ENCODE peak calls at places on chromosomes 1 and 21, in five cellular contexts. O, Z, T, P and R are unnamed samples.

GRCh38 chr1:83909687-83910086 is 89.2 kb downstream of the TTLL7 start:
- DNase-seq in O (no peak), Z (no peak), T (peak), P (no peak), R (no peak)

GRCh38 chr1:173504268-173504667 is 27.1 kb downstream of the PRDX6 start:
- DNase-seq in O (no peak), Z (no peak), T (no peak), P (no peak), R (no peak)

GRCh38 chr1:32612189-32612881 is 38.0 kb downstream of the ZBTB8OS start:
- DNase-seq in O (peak), Z (peak), T (peak), P (peak), R (no peak)

GRCh38 chr1:239833709-239834108 is 258.0 kb upstream of the FMN2 start:
- DNase-seq in O (no peak), Z (no peak), T (no peak), P (no peak), R (no peak)

GRCh38 chr1:111593403-111594127 is 26.0 kb upstream of the RAP1A start:
- DNase-seq in O (no peak), Z (no peak), T (peak), P (no peak), R (no peak)

GRCh38 chr1:47317841-47318240 is 3.9 kb upstream of the STIL start:
- DNase-seq in O (no peak), Z (no peak), T (peak), P (no peak), R (no peak)

GRCh38 chr1:245871881-245872280 is 635.2 kb downstream of the SMYD3 start:
- DNase-seq in O (no peak), Z (no peak), T (peak), P (no peak), R (no peak)

GRCh38 chr1:234997201-234998173 is 131.2 kb downstream of the TOMM20 start:
- DNase-seq in O (peak), Z (peak), T (peak), P (no peak), R (no peak)

GRCh38 chr1:59223943-59224639 is 72.8 kb upstream of the FGGY start:
- DNase-seq in O (no peak), Z (no peak), T (no peak), P (no peak), R (no peak)

GRCh38 chr1:53365405-53366063 is 37.7 kb upstream of the LRP8 start:
- DNase-seq in O (no peak), Z (no peak), T (no peak), P (no peak), R (no peak)

GRCh38 chr21:38402795-38403194 is 95.5 kb downstream of the ERG start:
- DNase-seq in O (no peak), Z (no peak), T (no peak), P (no peak), R (no peak)

GRCh38 chr1:110708968-110709367 is 34.2 kb upstream of the KCNA3 start:
- DNase-seq in O (no peak), Z (no peak), T (no peak), P (no peak), R (peak)

GRCh38 chr1:47402591-47402990 is 13.5 kb upstream of the FOXE3 start:
- DNase-seq in O (no peak), Z (no peak), T (no peak), P (no peak), R (no peak)

GRCh38 chr1:119288751-119289150 is 79.8 kb upstream of the HAO2 start:
- DNase-seq in O (no peak), Z (no peak), T (peak), P (no peak), R (no peak)

GRCh38 chr1:26923711-26924110 is 2.2 kb downstream of the NUDC start:
- DNase-seq in O (no peak), Z (no peak), T (no peak), P (no peak), R (no peak)

GRCh38 chr1:53361541-53361961 is 33.7 kb upstream of the LRP8 start:
- DNase-seq in O (no peak), Z (no peak), T (no peak), P (no peak), R (no peak)

GRCh38 chr1:59367269-59368006 is 70.5 kb downstream of the FGGY start:
- DNase-seq in O (peak), Z (peak), T (peak), P (no peak), R (no peak)

GRCh38 chr1:69913967-69914366 is 291.4 kb downstream of the LRRC40 start:
- DNase-seq in O (no peak), Z (peak), T (peak), P (no peak), R (no peak)

GRCh38 chr1:182604128-182604834 is at the start of gene RGS16:
- DNase-seq in O (peak), Z (peak), T (peak), P (peak), R (peak)

GRCh38 chr1:223702735-223703667 is 9.3 kb upstream of the CAPN2 start:
- DNase-seq in O (no peak), Z (no peak), T (peak), P (no peak), R (no peak)

GRCh38 chr1:183998045-183998444 is 39.5 kb downstream of the COLGALT2 start:
- DNase-seq in O (no peak), Z (no peak), T (no peak), P (no peak), R (no peak)

GRCh38 chr1:167473761-167474160 is 44.6 kb downstream of the CD247 start:
- DNase-seq in O (no peak), Z (no peak), T (no peak), P (no peak), R (no peak)

GRCh38 chr1:235557495-235557894 is 53.2 kb upstream of the B3GALNT2 start:
- DNase-seq in O (no peak), Z (no peak), T (no peak), P (peak), R (peak)

GRCh38 chr1:192610114-192610958 is 25.6 kb upstream of the RGS13 start:
- DNase-seq in O (no peak), Z (no peak), T (no peak), P (peak), R (peak)

GRCh38 chr1:56095924-56096655 is 483.3 kb downstream of the PLPP3 start:
- DNase-seq in O (no peak), Z (no peak), T (peak), P (no peak), R (no peak)

GRCh38 chr1:61370177-61370907 is 288.0 kb downstream of the NFIA start:
- DNase-seq in O (no peak), Z (no peak), T (no peak), P (no peak), R (no peak)

GRCh38 chr1:221418346-221418745 is 323.5 kb downstream of the DUSP10 start:
- DNase-seq in O (no peak), Z (no peak), T (peak), P (no peak), R (no peak)

GRCh38 chr21:45535341-45536081 is 6.7 kb downstream of the SLC19A1 start:
- DNase-seq in O (peak), Z (no peak), T (no peak), P (no peak), R (no peak)

GRCh38 chr1:30366914-30367313 is 356.5 kb downstream of the MATN1 start:
- DNase-seq in O (no peak), Z (no peak), T (no peak), P (peak), R (peak)

GRCh38 chr21:25639167-25639921 is at the start of gene JAM2:
- DNase-seq in O (peak), Z (peak), T (peak), P (peak), R (peak)

GRCh38 chr1:201396859-201397464 is 2.2 kb downstream of the LAD1 start:
- DNase-seq in O (peak), Z (no peak), T (no peak), P (no peak), R (no peak)

GRCh38 chr1:65146908-65147423 is 1.0 kb upstream of the AK4 start:
- DNase-seq in O (no peak), Z (no peak), T (peak), P (peak), R (no peak)

GRCh38 chr1:27862671-27863551 is 9.4 kb upstream of the THEMIS2 start:
- DNase-seq in O (no peak), Z (peak), T (peak), P (no peak), R (peak)

GRCh38 chr1:110750446-110751029 is 75.8 kb upstream of the KCNA3 start:
- DNase-seq in O (no peak), Z (no peak), T (no peak), P (no peak), R (no peak)

GRCh38 chr1:11774753-11775152 is 12.8 kb downstream of the C1orf167 start:
- DNase-seq in O (no peak), Z (no peak), T (no peak), P (no peak), R (no peak)

GRCh38 chr1:109499661-109500536 is 6.0 kb downstream of the CYB561D1 start:
- DNase-seq in O (peak), Z (no peak), T (peak), P (peak), R (peak)

GRCh38 chr1:21337931-21338567 is 47.8 kb upstream of the ECE1 start:
- DNase-seq in O (peak), Z (peak), T (peak), P (no peak), R (no peak)

GRCh38 chr1:226638001-226638601 is 89.5 kb downstream of the STUM start:
- DNase-seq in O (peak), Z (no peak), T (no peak), P (no peak), R (peak)

GRCh38 chr1:154784416-154784815 is 85.7 kb downstream of the KCNN3 start:
- DNase-seq in O (no peak), Z (no peak), T (no peak), P (no peak), R (no peak)
- H3K27ac ChIP-seq in O (no peak), Z (peak), T (no peak), P (no peak), R (no peak)

GRCh38 chr21:43908167-43908566 is 43.1 kb downstream of the AGPAT3 start:
- DNase-seq in O (no peak), Z (no peak), T (no peak), P (no peak), R (no peak)
- H3K27ac ChIP-seq in O (no peak), Z (no peak), T (no peak), P (no peak), R (no peak)

GRCh38 chr1:212958175-212958574 is 7.8 kb downstream of the VASH2 start:
- DNase-seq in O (no peak), Z (no peak), T (peak), P (no peak), R (no peak)

GRCh38 chr1:212960932-212961331 is 10.6 kb downstream of the VASH2 start:
- DNase-seq in O (no peak), Z (no peak), T (no peak), P (no peak), R (no peak)

GRCh38 chr1:212957546-212957945 is 7.2 kb downstream of the VASH2 start:
- DNase-seq in O (no peak), Z (no peak), T (no peak), P (no peak), R (no peak)

GRCh38 chr1:212962509-212962908 is 12.2 kb downstream of the VASH2 start:
- DNase-seq in O (no peak), Z (no peak), T (no peak), P (no peak), R (no peak)

GRCh38 chr1:212959266-212960220 is 9.2 kb downstream of the VASH2 start:
- DNase-seq in O (no peak), Z (no peak), T (no peak), P (no peak), R (no peak)
- H3K27ac ChIP-seq in O (no peak), Z (no peak), T (no peak), P (peak), R (no peak)

GRCh38 chr1:41439234-41439633 is 45.2 kb downstream of the EDN2 start:
- DNase-seq in O (no peak), Z (no peak), T (no peak), P (no peak), R (no peak)

GRCh38 chr1:41442697-41443251 is 41.7 kb downstream of the EDN2 start:
- DNase-seq in O (no peak), Z (no peak), T (peak), P (no peak), R (no peak)

GRCh38 chr1:41438711-41439110 is 45.8 kb downstream of the EDN2 start:
- DNase-seq in O (no peak), Z (no peak), T (no peak), P (no peak), R (no peak)

GRCh38 chr1:41437011-41437355 is 47.5 kb downstream of the EDN2 start:
- DNase-seq in O (no peak), Z (no peak), T (no peak), P (no peak), R (no peak)

GRCh38 chr1:41440321-41441090 is 44.0 kb downstream of the EDN2 start:
- DNase-seq in O (no peak), Z (no peak), T (no peak), P (no peak), R (no peak)
- H3K27ac ChIP-seq in O (no peak), Z (no peak), T (no peak), P (no peak), R (no peak)

GRCh38 chr1:214548988-214549387 is 2.4 kb downstream of the PTPN14 start:
- DNase-seq in O (peak), Z (peak), T (peak), P (no peak), R (no peak)
- H3K27ac ChIP-seq in O (no peak), Z (no peak), T (peak), P (no peak), R (no peak)

GRCh38 chr21:16345757-16346156 is 616.0 kb downstream of the USP25 start:
- DNase-seq in O (no peak), Z (no peak), T (no peak), P (no peak), R (no peak)
- H3K27ac ChIP-seq in O (no peak), Z (no peak), T (no peak), P (no peak), R (no peak)

DNA sequence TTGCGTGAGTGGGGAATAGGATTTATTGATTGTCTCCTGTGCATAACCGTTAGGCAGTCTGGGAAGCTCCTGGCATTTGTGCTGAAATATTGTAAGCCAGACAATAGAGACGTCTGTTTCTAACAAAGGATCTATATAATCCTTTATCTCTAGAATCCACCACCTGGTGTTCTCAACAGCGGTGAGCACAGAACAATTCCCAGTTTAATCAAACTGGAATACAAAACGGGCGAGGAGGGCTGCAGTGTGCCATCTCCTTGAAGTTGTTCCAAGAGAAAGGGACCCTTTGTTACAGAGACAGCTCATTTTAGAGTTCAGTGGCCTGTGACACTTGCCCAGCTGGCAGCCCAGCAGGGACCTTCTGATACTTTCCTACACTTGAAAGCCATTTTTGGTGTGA is 162.7 kb upstream of the IVNS1ABP start:
- DNase-seq in O (no peak), Z (no peak), T (no peak), P (no peak), R (no peak)
- H3K27ac ChIP-seq in O (no peak), Z (no peak), T (no peak), P (no peak), R (no peak)

DNA sequence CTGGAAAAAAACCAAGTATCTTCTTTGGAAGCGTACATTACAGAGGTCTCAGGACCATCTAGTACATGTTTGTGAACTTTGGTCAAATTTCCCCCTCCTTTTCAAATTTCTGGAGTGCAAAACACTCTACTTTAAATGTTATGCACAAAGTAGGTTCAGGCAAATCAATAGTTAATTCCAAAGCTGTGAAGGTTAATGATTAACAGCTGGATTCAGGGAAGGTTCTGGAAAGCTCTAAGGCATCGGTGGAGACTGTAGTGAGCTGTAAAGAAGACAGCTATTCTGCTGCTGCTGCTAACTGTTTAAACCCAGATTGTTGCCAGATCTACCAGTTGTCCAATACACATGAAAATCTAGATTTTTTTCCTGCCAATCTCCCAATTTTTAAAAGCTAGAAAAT is 70.9 kb downstream of the ELAVL4 start:
- DNase-seq in O (no peak), Z (no peak), T (no peak), P (no peak), R (no peak)
- H3K27ac ChIP-seq in O (no peak), Z (no peak), T (no peak), P (no peak), R (no peak)

GRCh38 chr1:198676253-198676652 is 37.4 kb downstream of the PTPRC start:
- DNase-seq in O (no peak), Z (no peak), T (no peak), P (no peak), R (peak)
- H3K27ac ChIP-seq in O (no peak), Z (peak), T (no peak), P (no peak), R (peak)